ENCODE peak calls at places on chromosomes 16 and 17, in eight cellular contexts. M is HCT116, O is HepG2, P is A549, D is GM12878, C is HL-60, J is GM23338, U is K562. K is an unnamed sample.

GRCh38 chr17:78572277-78573205 is 4.7 kb downstream of the DNAH17 start:
- DNase-seq in U (no peak), C (no peak), P (no peak), J (peak; percentile 63), D (no peak), M (no peak), O (no peak), K (no peak)

GRCh38 chr16:89633064-89633631 is 19.7 kb downstream of the DPEP1 start:
- DNase-seq in M (peak; percentile 21), J (no peak), O (no peak), D (no peak), C (no peak), U (no peak), P (peak; percentile 72), K (no peak)

GRCh38 chr16:88430185-88430523 is 22.9 kb upstream of the ZFPM1 start:
- DNase-seq in P (no peak), D (no peak), O (no peak), J (no peak), M (no peak), C (no peak), U (no peak), K (no peak)

GRCh38 chr16:80938035-80938927 is 68.4 kb downstream of the CMC2 start:
- DNase-seq in D (no peak), C (no peak), U (no peak), P (no peak), O (no peak), M (peak; percentile 51), J (peak; percentile 70), K (no peak)

GRCh38 chr16:25126820-25127232 is 15.3 kb downstream of the LCMT1 start:
- DNase-seq in O (peak; percentile 35), M (no peak), J (no peak), P (peak; percentile 60), U (peak; percentile 38), D (no peak), C (peak; percentile 15), K (no peak)

GRCh38 chr16:57091200-57091989 is 988 bp upstream of the CPNE2 start:
- DNase-seq in P (peak; percentile 67), O (peak; percentile 37), C (no peak), D (no peak), M (peak; percentile 32), J (peak; percentile 77), U (no peak), K (no peak)

GRCh38 chr17:58575511-58575910 is 61.1 kb upstream of the MTMR4 start:
- DNase-seq in C (no peak), M (peak; percentile 29), U (peak; percentile 32), J (no peak), P (no peak), O (no peak), D (no peak), K (no peak)

GRCh38 chr17:28746611-28747045 is 2.8 kb downstream of the TRAF4 start:
- DNase-seq in C (no peak), J (peak; percentile 63), P (no peak), D (no peak), O (no peak), U (no peak), M (no peak), K (no peak)

GRCh38 chr17:65918450-65918849 is 273.5 kb downstream of the CEP112 start:
- DNase-seq in O (no peak), D (no peak), J (no peak), U (no peak), M (no peak), P (no peak), C (no peak), K (no peak)

GRCh38 chr17:58352843-58353719 is 1.1 kb upstream of the SUPT4H1 start:
- DNase-seq in D (no peak), U (peak; percentile 67), P (no peak), M (no peak), C (peak; percentile 85), O (no peak), J (peak; percentile 83), K (no peak)

GRCh38 chr16:1168837-1169236 is 15.9 kb downstream of the CACNA1H start:
- DNase-seq in J (no peak), O (no peak), M (no peak), P (no peak), C (no peak), D (no peak), U (no peak), K (no peak)

GRCh38 chr16:86392751-86393150 is 117.6 kb upstream of the FOXF1 start:
- DNase-seq in J (no peak), M (no peak), D (no peak), P (no peak), C (no peak), O (no peak), U (no peak), K (no peak)

GRCh38 chr16:81385031-81385756 is 59.4 kb upstream of the CMIP start:
- DNase-seq in C (no peak), P (no peak), J (no peak), U (no peak), O (no peak), D (no peak), M (no peak), K (no peak)

GRCh38 chr17:77875881-77876509 is 82.5 kb upstream of the TNRC6C start:
- DNase-seq in U (peak; percentile 93), C (no peak), O (no peak), D (no peak), M (peak; percentile 75), P (peak; percentile 60), J (no peak), K (no peak)

GRCh38 chr17:76000755-76001521 is at the start of gene CDK3:
- DNase-seq in O (no peak), U (no peak), D (no peak), P (no peak), C (no peak), M (no peak), J (no peak), K (no peak)

DNA sequence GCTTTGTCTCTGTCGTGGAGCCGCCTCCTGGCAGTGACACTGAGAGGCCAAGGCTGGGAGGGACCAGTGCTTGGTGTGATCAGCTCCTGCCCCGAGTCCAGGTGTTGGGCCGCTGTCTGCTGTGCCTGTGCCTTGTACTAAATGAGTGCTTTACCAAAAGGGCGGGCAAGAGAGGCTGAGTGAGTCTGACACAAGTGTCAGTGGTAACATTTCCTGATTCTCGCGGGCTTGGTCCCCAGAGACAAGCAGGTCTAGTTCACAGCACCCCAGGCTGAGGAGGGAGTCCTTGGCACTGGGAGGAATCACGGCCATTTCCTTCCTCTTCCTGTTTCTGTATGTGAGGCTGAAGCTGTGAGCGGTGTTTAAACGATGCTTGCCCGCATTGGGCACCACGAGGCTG is 30.2 kb downstream of the PLD6 start:
- DNase-seq in P (no peak), C (peak; percentile 5), J (no peak), O (no peak), D (no peak), U (no peak), M (no peak), K (no peak)
- TF ChIP-seq REST in P (no peak), C (no peak), J (no peak), O (no peak), D (no peak), U (no peak), M (no peak), K (no peak)

DNA sequence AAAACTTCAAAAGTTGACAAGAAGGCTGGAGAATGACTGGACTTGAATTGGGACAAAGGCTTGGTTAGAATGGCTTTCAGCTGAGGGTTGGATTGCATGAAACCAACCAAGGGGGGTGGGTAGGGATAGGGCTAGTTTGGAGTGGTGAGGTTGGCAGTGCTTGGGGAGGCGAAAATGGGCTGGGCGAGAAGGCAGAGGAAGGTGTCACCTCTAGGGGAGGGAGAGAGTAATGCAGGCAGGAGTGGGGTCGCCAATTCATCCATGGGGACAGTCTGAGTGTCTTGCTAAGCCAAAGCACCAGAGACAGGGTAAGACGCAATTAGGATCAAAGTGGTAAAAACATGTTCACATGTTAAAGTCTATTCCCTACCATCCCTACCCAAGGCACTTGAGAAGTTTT is 6.2 kb upstream of the DNAH2 start:
- DNase-seq in M (no peak), O (no peak), J (peak; percentile 70), U (no peak), D (no peak), C (no peak), P (peak; percentile 68), K (no peak)
- TF ChIP-seq REST in M (no peak), O (no peak), J (no peak), U (no peak), D (no peak), C (no peak), P (no peak), K (no peak)

GRCh38 chr17:30187528-30187927 is 48.0 kb downstream of the SLC6A4 start:
- DNase-seq in C (no peak), O (no peak), J (no peak), U (no peak), D (no peak), P (no peak), M (no peak), K (no peak)

GRCh38 chr17:30188211-30188939 is 47.1 kb downstream of the SLC6A4 start:
- DNase-seq in D (no peak), O (no peak), C (no peak), P (no peak), J (no peak), M (no peak), U (no peak), K (no peak)

GRCh38 chr17:30196504-30196903 is 39.0 kb downstream of the SLC6A4 start:
- DNase-seq in U (no peak), J (no peak), D (no peak), M (no peak), C (no peak), P (no peak), O (no peak), K (no peak)

GRCh38 chr17:30186761-30187160 is 48.7 kb downstream of the SLC6A4 start:
- DNase-seq in J (no peak), D (no peak), M (no peak), C (no peak), P (no peak), O (no peak), U (no peak), K (no peak)

GRCh38 chr17:30191072-30191471 is 44.4 kb downstream of the SLC6A4 start:
- DNase-seq in U (no peak), O (no peak), C (no peak), P (no peak), M (no peak), D (no peak), J (no peak), K (no peak)
- TF ChIP-seq REST in U (no peak), O (no peak), C (no peak), P (no peak), M (no peak), D (no peak), J (no peak), K (no peak)

DNA sequence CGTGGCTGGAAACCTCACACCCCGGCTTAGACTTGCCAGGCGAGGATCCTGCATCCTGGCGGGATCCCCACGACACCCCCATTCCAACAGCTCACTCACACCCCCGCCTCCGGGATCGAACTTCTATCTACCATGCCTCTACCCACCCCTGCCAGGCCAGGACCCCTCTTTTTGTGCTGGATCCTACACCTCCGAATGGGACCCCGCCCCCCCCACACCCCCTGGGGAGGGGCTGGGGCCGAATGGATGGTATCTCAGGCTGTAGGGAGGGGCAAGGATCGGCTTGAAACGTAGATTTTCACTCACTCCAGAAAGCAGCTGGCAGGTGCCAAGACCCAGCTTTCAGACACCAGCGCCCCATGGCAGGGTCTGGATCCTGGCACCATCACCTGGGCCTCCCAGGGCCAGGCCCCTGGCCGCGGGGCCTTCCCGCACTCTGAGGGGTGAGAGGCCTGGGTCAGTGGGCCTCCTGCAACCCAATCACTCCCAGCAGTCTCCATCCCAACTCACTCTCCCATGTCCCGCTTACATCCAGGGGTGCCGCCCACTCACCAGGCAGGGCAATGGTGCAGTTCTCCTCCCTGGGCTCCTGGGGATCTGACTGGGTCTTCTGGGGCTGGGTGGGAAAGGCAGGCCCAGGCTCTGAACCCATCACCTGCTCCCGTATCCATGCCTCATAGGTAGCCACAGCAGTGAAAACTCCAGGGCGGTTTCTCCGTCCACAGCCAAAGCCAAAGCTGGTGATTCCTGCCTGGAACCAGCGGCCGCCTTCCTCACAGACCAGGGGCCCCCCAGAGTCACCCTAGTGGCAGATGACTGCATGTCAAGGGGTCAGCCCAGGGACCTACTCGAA is 6.6 kb downstream of the PRSS36 start:
- DNase-seq in C (no peak), O (no peak), D (no peak), J (peak; percentile 56), P (no peak), M (no peak), U (no peak), K (no peak)
- TF ChIP-seq REST in C (no peak), O (no peak), D (no peak), J (no peak), P (no peak), M (no peak), U (no peak), K (no peak)